ENCODE peak calls at places on chromosomes 1 and 21, in four cellular contexts. A is OCI-LY7, G is uterus, N is pancreas. H is an unnamed sample.

GRCh38 chr1:98005326-98006010 is 84.6 kb upstream of the DPYD start:
- DNase-seq in G (no peak), A (no peak), N (no peak), H (no peak)

GRCh38 chr1:22388666-22389455 is 62.8 kb upstream of the ZBTB40 start:
- DNase-seq in G (no peak), A (no peak), N (no peak), H (no peak)

GRCh38 chr1:109047339-109047738 is 5.4 kb upstream of the WDR47 start:
- DNase-seq in A (no peak), N (no peak), G (no peak), H (no peak)

GRCh38 chr21:35838987-35839763 is 221.2 kb downstream of the SETD4 start:
- DNase-seq in N (no peak), G (no peak), A (no peak), H (no peak)

GRCh38 chr1:43541721-43542401 is 11.2 kb downstream of the PTPRF start:
- DNase-seq in G (peak; percentile 81), N (peak; percentile 90), A (no peak), H (no peak)

GRCh38 chr1:14894811-14895524 is 258.6 kb upstream of the TMEM51 start:
- DNase-seq in G (no peak), N (peak; percentile 46), A (no peak), H (no peak)

GRCh38 chr1:99579691-99580171 is 66.2 kb upstream of the PALMD start:
- DNase-seq in N (no peak), G (no peak), A (no peak), H (no peak)

GRCh38 chr21:16309250-16309971 is 579.6 kb downstream of the USP25 start:
- DNase-seq in G (no peak), A (no peak), N (no peak), H (no peak)

GRCh38 chr1:15816674-15817073 is 9.2 kb upstream of the UQCRHL start:
- DNase-seq in A (no peak), N (no peak), G (no peak), H (no peak)

GRCh38 chr1:5650283-5651026 is 341.8 kb downstream of the NPHP4 start:
- DNase-seq in N (no peak), G (no peak), A (no peak), H (no peak)

GRCh38 chr1:15523922-15524282 is at the start of gene CASP9:
- DNase-seq in A (no peak), G (no peak), N (no peak), H (no peak)

GRCh38 chr1:26820784-26821269 is 5.7 kb upstream of the ZDHHC18 start:
- DNase-seq in A (peak; percentile 89), N (no peak), G (no peak), H (peak; percentile 53)

GRCh38 chr1:66503841-66504470 is 30.0 kb upstream of the SGIP1 start:
- DNase-seq in G (peak; percentile 20), A (peak; percentile 52), N (no peak), H (peak; percentile 16)

DNA sequence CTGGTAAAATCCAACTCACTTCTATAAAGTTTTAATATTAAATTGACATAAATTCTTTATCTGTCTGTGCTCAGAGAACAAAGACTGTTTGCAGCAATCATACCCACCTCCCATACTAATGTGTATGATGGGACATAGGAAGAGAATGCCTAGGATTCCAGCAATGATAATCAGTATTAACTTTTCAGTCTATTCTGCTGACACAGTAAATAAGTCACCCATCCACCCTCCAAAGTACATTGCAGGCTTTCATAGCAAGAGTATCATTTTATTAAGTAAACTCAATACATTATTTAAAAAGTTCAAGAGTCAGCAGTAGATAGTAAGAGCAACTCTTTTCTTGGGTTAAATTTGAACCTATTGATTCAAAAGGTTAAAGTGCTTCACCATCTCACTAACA is 8.8 kb downstream of the RBM34 start:
- DNase-seq in N (no peak), G (no peak), A (no peak), H (no peak)
- H3K36me3 ChIP-seq in N (peaks cover 39% of the 10 kb centered on the region), G (no peaks in the 10 kb centered on the region), A (peaks cover 95% of the 10 kb centered on the region), H (peaks cover 54% of the 10 kb centered on the region)

GRCh38 chr1:234684854-234685253 is 74.9 kb upstream of the IRF2BP2 start:
- DNase-seq in N (no peak), G (no peak), A (no peak), H (no peak)
- H3K27ac ChIP-seq in N (no peak overlapping the region), G (no peak overlapping the region), A (no peak overlapping the region), H (no peak overlapping the region)

GRCh38 chr1:230682882-230683610 is 30.9 kb downstream of the AGT start:
- DNase-seq in N (no peak), A (no peak), G (no peak), H (no peak)

GRCh38 chr1:230680300-230681025 is 33.5 kb downstream of the AGT start:
- DNase-seq in A (no peak), N (no peak), G (no peak), H (no peak)

GRCh38 chr1:230679854-230680253 is 34.1 kb downstream of the AGT start:
- DNase-seq in G (no peak), N (no peak), A (no peak), H (no peak)

GRCh38 chr1:230682274-230682673 is 31.6 kb downstream of the AGT start:
- DNase-seq in G (no peak), A (no peak), N (no peak), H (no peak)

GRCh38 chr1:230681599-230681998 is 32.3 kb downstream of the AGT start:
- DNase-seq in A (no peak), N (peak; percentile 45), G (no peak), H (no peak)
- H3K36me3 ChIP-seq in A (peaks cover 97% of the 10 kb centered on the region), N (peaks cover 48% of the 10 kb centered on the region), G (no peaks in the 10 kb centered on the region), H (peaks cover 54% of the 10 kb centered on the region)

DNA sequence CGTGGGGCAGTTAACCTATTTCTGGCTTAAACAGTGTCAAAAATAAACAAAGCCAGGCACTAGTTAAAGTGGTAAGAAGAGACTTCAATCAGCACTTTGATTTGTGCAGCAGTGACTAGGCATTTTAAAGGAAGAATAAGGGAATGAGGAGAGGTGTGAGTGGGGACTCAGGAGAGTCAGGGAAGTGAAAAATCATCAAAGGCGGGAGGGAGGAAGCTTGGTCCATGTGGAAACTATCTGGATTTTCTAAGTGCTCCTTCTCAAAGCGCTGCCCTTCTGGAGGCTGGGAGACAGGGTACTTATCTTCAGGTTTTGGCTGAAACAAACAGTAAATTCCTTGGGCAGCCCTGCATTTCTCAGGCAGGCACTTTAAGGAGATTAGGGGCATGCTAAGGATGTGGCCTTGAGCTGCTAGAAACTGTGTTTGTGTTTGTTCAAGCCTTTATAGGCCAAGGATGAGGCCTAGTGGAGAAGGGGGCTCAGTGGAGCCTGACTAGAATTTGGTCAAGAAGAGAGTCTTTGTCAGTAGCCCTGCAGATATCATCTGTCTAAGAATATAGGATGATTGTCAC is 486.5 kb downstream of the SIPA1L2 start:
- DNase-seq in N (no peak), A (no peak), G (no peak), H (no peak)
- H3K27ac ChIP-seq in N (no peak overlapping the region), A (no peak overlapping the region), G (no peak overlapping the region), H (no peak overlapping the region)

H was measured in CD4-positive, alpha-beta memory T cell.